ENCODE peak calls at places on chromosomes 1 and 21, in four cellular contexts. H is mesendoderm, B is H9, F is H1. U is an unnamed sample.

GRCh38 chr1:164638506-164639202 is 79.7 kb downstream of the PBX1 start:
- DNase-seq in H (peak; percentile 73), B (no peak), F (no peak), U (no peak)

GRCh38 chr1:223776075-223776814 is 63.9 kb downstream of the CAPN2 start:
- DNase-seq in H (peak; percentile 83), B (no peak), F (no peak), U (peak; percentile 91)

GRCh38 chr1:183019860-183020259 is 3.4 kb upstream of the LAMC1 start:
- DNase-seq in H (peak; percentile 65), B (no peak), F (no peak), U (peak; percentile 63)

GRCh38 chr1:3454811-3455618 is 550 bp downstream of the ARHGEF16 start:
- DNase-seq in H (peak; percentile 88), B (peak; percentile 85), F (peak; percentile 85), U (no peak)

GRCh38 chr1:40785446-40785845 is 1.9 kb downstream of the KCNQ4 start:
- DNase-seq in H (no peak), B (no peak), F (no peak), U (no peak)

GRCh38 chr21:44375281-44375651 is 21.8 kb downstream of the TRPM2 start:
- DNase-seq in H (no peak), B (no peak), F (no peak), U (no peak)

GRCh38 chr1:169584483-169585144 is 1.7 kb downstream of the F5 start:
- DNase-seq in H (no peak), B (no peak), F (no peak), U (no peak)

GRCh38 chr1:64320899-64321624 is 117.6 kb downstream of the UBE2U start:
- DNase-seq in H (no peak), B (no peak), F (no peak), U (no peak)

GRCh38 chr1:227938911-227939790 is 8.6 kb downstream of the WNT9A start:
- DNase-seq in H (no peak), B (no peak), F (peak; percentile 42), U (no peak)

GRCh38 chr1:8604041-8604942 is 213.1 kb downstream of the RERE start:
- DNase-seq in H (no peak), B (no peak), F (no peak), U (no peak)

GRCh38 chr21:18602711-18603110 is 199.1 kb upstream of the TMPRSS15 start:
- DNase-seq in H (no peak), B (no peak), F (no peak), U (no peak)

GRCh38 chr1:111164151-111164550 is 24.1 kb downstream of the CEPT1 start:
- DNase-seq in H (no peak), B (no peak), F (no peak), U (no peak)

GRCh38 chr1:119966681-119967080 is 70.4 kb upstream of the ADAM30 start:
- DNase-seq in H (no peak), B (no peak), F (no peak), U (no peak)

GRCh38 chr1:87174726-87175237 is 153.9 kb upstream of the LMO4 start:
- DNase-seq in H (no peak), B (no peak), F (no peak), U (no peak)

GRCh38 chr21:28325618-28326017 is 667.1 kb downstream of the LTN1 start:
- DNase-seq in H (peak; percentile 92), B (peak; percentile 57), F (no peak), U (no peak)

GRCh38 chr1:98316286-98316685 is 345.2 kb upstream of the SNX7 start:
- DNase-seq in H (no peak), B (no peak), F (no peak), U (peak; percentile 56)

GRCh38 chr21:46189959-46190490 is 5.8 kb upstream of the SPATC1L start:
- DNase-seq in H (no peak), B (no peak), F (no peak), U (no peak)
- H3K56ac ChIP-seq in H (no peak overlapping the region), B (no peak overlapping the region), F (no peak overlapping the region), U (no peak overlapping the region)

GRCh38 chr1:29709711-29710169 is 473.4 kb downstream of the PTPRU start:
- DNase-seq in H (no peak), B (no peak), F (no peak), U (peak; percentile 79)

GRCh38 chr1:29706936-29707335 is 470.6 kb downstream of the PTPRU start:
- DNase-seq in H (peak; percentile 92), B (peak; percentile 91), F (peak; percentile 92), U (peak; percentile 44)

GRCh38 chr1:29708381-29708780 is 472.1 kb downstream of the PTPRU start:
- DNase-seq in H (peak; percentile 7), B (no peak), F (no peak), U (peak; percentile 69)

GRCh38 chr1:29708818-29709710 is 472.7 kb downstream of the PTPRU start:
- DNase-seq in H (peak; percentile 50), B (no peak), F (no peak), U (peak; percentile 81)

DNA sequence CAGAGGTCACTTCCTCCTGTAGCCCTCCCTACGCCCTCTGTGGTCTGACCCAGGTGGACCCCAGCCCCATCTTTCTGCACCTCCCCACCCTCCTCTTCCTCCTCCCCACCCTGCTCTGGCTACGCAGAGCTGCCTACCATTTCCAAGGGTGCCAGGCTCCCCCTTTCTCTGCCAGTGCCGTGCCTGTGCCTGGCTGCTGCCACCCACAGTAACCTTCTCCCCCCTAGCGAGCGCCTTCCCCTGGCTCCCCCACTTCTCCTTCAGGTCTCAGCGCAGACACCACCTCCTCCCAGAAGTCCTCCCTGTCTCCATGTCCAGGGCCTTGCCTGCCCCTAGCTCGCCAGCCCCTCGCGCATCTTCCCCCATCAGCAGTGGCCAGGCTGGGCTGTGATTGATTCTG is 471.5 kb downstream of the PTPRU start:
- DNase-seq in H (no peak), B (no peak), F (no peak), U (no peak)
- H3K4me2 ChIP-seq in H (no peak overlapping the region), B (no peak overlapping the region), F (no peak overlapping the region), U (no peak overlapping the region)

GRCh38 chr1:44545961-44546360 is 128.3 kb downstream of the TMEM53 start:
- DNase-seq in H (peak; percentile 43), B (no peak), F (no peak), U (no peak)

GRCh38 chr1:44543816-44544185 is 130.5 kb downstream of the TMEM53 start:
- DNase-seq in H (peak; percentile 61), B (peak; percentile 64), F (peak; percentile 78), U (no peak)

GRCh38 chr1:44546403-44547053 is 127.8 kb downstream of the TMEM53 start:
- DNase-seq in H (no peak), B (peak; percentile 53), F (no peak), U (no peak)

GRCh38 chr1:44543064-44543815 is 131.0 kb downstream of the TMEM53 start:
- DNase-seq in H (peak; percentile 97), B (peak; percentile 98), F (peak; percentile 75), U (no peak)

GRCh38 chr1:44544960-44545359 is 129.3 kb downstream of the TMEM53 start:
- DNase-seq in H (no peak), B (no peak), F (no peak), U (no peak)
- H3K56ac ChIP-seq in H (peak overlapping the region; percentile 11), B (no peak overlapping the region), F (no peak overlapping the region), U (no peak overlapping the region)

GRCh38 chr1:200990114-200990513 is 33.4 kb downstream of the KIF21B start:
- DNase-seq in H (no peak), B (no peak), F (no peak), U (no peak)
- H3K4me2 ChIP-seq in H (no peak overlapping the region), B (no peak overlapping the region), F (no peak overlapping the region), U (no peak overlapping the region)